ENCODE peak calls at places on chromosomes 16 and 17, in five cellular contexts. D, W, H, L and O are unnamed samples.

GRCh38 chr17:38465420-38466345 is 37.4 kb downstream of the ARHGAP23 start:
- DNase-seq in L (peak), D (no peak), H (no peak), W (no peak), O (no peak)

GRCh38 chr16:3745751-3746355 is 28.5 kb upstream of the TRAP1 start:
- DNase-seq in H (no peak), D (no peak), W (peak), L (peak), O (no peak)

GRCh38 chr16:49620158-49620867 is 235.6 kb downstream of the ZNF423 start:
- DNase-seq in D (peak), H (no peak), L (peak), W (no peak), O (no peak)

GRCh38 chr17:67198131-67198530 is 46.9 kb downstream of the HELZ start:
- DNase-seq in L (no peak), W (no peak), H (no peak), D (no peak), O (no peak)

GRCh38 chr17:17754719-17755686 is 73.7 kb downstream of the RAI1 start:
- DNase-seq in D (no peak), L (no peak), W (no peak), H (no peak), O (no peak)

GRCh38 chr16:72645526-72645925 is 402.4 kb downstream of the ZFHX3 start:
- DNase-seq in W (no peak), L (no peak), H (no peak), D (no peak), O (no peak)

GRCh38 chr17:15510361-15510760 is 42.9 kb upstream of the CDRT4 start:
- DNase-seq in W (no peak), L (peak), H (no peak), D (no peak), O (no peak)

GRCh38 chr16:3017806-3018506 is at the start of gene CLDN6:
- DNase-seq in L (no peak), H (peak), D (peak), W (peak), O (peak)

GRCh38 chr17:64020068-64020766 is at the start of gene ICAM2:
- DNase-seq in H (no peak), L (no peak), D (no peak), W (no peak), O (no peak)

GRCh38 chr16:49183911-49184310 is 97.7 kb downstream of the CBLN1 start:
- DNase-seq in D (peak), H (peak), L (no peak), W (peak), O (peak)

GRCh38 chr16:1645914-1646525 is 32.1 kb upstream of the JPT2 start:
- DNase-seq in D (no peak), L (peak), H (no peak), W (no peak), O (peak)

GRCh38 chr17:6159541-6160187 is 89.5 kb downstream of the WSCD1 start:
- DNase-seq in H (no peak), W (no peak), L (no peak), D (peak), O (no peak)

GRCh38 chr17:78667091-78667490 is 89.9 kb upstream of the DNAH17 start:
- DNase-seq in H (no peak), W (no peak), L (no peak), D (no peak), O (no peak)

GRCh38 chr17:78664476-78665384 is 87.5 kb upstream of the DNAH17 start:
- DNase-seq in L (peak), D (no peak), W (no peak), H (no peak), O (no peak)

GRCh38 chr17:78667741-78668640 is 90.8 kb upstream of the DNAH17 start:
- DNase-seq in H (no peak), L (no peak), W (no peak), D (no peak), O (no peak)

GRCh38 chr17:78665952-78666920 is 89.0 kb upstream of the DNAH17 start:
- DNase-seq in W (no peak), L (no peak), D (no peak), H (no peak), O (no peak)

DNA sequence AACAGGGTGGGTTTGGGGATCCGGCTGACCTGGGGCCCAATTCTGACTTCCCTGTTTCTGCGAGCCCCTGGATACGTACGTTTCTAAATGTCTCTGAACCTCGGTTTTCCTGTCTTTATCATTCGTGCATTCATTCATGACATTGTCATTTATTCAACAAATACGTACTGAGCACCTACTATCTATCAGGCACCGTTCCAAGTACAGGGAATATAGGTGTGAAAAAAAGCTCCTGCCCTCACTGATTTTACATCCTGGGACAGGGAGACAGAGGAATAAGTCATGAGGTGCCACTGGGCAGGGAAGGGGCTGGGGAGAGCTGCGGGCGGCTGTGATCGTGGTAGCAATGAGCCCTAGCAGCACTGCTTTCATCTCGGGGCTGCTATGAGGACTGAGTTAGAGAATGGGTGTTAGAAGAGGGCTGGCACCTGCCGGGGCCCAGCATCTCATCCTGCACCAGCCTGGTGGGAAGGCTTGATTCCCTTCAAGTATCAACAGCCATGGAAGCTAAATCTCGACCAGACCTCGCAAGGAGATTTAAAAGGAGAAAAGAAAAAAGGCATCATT is 88.3 kb upstream of the DNAH17 start:
- DNase-seq in L (no peak), D (no peak), W (no peak), H (no peak), O (no peak)
- H3K9ac ChIP-seq in L (no peak), D (no peak), W (no peak), H (no peak), O (no peak)

GRCh38 chr16:13936596-13937081 is 16.7 kb downstream of the ERCC4 start:
- DNase-seq in W (no peak), H (no peak), D (no peak), L (peak), O (no peak)

GRCh38 chr16:13937411-13937810 is 17.5 kb downstream of the ERCC4 start:
- DNase-seq in W (no peak), D (no peak), L (no peak), H (no peak), O (no peak)

GRCh38 chr16:13939821-13940220 is 19.9 kb downstream of the ERCC4 start:
- DNase-seq in D (no peak), W (no peak), L (peak), H (no peak), O (no peak)

GRCh38 chr16:13940397-13940933 is 20.5 kb downstream of the ERCC4 start:
- DNase-seq in D (no peak), W (no peak), H (no peak), L (no peak), O (peak)

DNA sequence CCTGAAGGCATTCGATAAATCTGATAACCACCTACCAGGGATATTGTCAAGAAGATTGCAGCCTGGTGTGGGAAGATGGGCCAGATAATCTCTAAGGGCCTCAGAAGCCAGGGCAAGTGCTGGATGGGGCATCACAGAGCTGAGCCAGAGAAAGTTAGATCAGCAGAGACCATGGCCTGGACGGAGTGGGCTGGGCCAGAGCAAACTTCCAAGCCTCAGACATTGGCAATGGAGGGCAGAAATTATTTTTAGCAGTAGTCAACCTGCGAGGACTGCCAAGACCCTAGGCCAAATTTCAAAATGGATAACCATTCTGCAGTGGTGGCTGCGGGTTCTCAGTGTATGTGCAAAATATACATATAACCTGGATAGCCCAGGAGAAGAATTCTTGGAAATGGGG is 18.5 kb downstream of the ERCC4 start:
- DNase-seq in L (no peak), H (no peak), D (no peak), W (no peak), O (no peak)
- H2BK15ac ChIP-seq in L (no peak), H (no peak), D (no peak), W (no peak), O (no peak)

GRCh38 chr17:57443781-57444180 is 187.5 kb downstream of the MSI2 start:
- DNase-seq in H (no peak), L (no peak), D (no peak), W (no peak), O (no peak)

GRCh38 chr17:57442914-57443571 is 186.7 kb downstream of the MSI2 start:
- DNase-seq in L (no peak), H (no peak), W (no peak), D (no peak), O (no peak)

GRCh38 chr17:57442401-57442823 is 186.1 kb downstream of the MSI2 start:
- DNase-seq in L (peak), W (no peak), H (no peak), D (no peak), O (no peak)

GRCh38 chr17:57440522-57441269 is 184.4 kb downstream of the MSI2 start:
- DNase-seq in W (peak), H (peak), L (peak), D (peak), O (peak)

DNA sequence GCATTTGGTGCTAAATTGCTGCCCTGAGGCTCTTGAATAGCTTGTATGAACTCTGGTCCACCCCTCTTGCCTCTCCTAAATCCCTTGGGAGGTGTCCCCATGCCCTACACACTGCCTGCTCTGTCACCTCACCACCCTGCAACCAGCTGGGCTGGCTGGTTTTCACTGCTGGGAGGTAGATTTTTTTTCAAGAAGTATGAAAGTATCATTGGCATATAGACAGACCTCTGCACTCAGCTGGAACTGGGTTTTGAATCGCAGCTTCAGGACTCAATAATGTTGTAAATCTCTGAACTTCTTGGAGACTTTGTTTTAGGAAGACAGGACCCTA is 184.9 kb downstream of the MSI2 start:
- DNase-seq in H (no peak), L (no peak), W (no peak), D (no peak), O (no peak)
- H3K9ac ChIP-seq in H (no peak), L (no peak), W (no peak), D (no peak), O (no peak)

GRCh38 chr17:76140661-76141211 is 309 bp downstream of the FOXJ1 start:
- DNase-seq in L (no peak), W (no peak), H (no peak), D (no peak), O (no peak)

GRCh38 chr17:76139261-76139752 is 1.7 kb downstream of the FOXJ1 start:
- DNase-seq in W (no peak), H (no peak), D (peak), L (no peak), O (no peak)

GRCh38 chr17:76142044-76143041 is 1.3 kb upstream of the FOXJ1 start:
- DNase-seq in W (no peak), H (no peak), L (no peak), D (peak), O (no peak)

GRCh38 chr17:76139801-76140660 is 1.0 kb downstream of the FOXJ1 start:
- DNase-seq in W (no peak), H (no peak), D (peak), L (no peak), O (peak)

DNA sequence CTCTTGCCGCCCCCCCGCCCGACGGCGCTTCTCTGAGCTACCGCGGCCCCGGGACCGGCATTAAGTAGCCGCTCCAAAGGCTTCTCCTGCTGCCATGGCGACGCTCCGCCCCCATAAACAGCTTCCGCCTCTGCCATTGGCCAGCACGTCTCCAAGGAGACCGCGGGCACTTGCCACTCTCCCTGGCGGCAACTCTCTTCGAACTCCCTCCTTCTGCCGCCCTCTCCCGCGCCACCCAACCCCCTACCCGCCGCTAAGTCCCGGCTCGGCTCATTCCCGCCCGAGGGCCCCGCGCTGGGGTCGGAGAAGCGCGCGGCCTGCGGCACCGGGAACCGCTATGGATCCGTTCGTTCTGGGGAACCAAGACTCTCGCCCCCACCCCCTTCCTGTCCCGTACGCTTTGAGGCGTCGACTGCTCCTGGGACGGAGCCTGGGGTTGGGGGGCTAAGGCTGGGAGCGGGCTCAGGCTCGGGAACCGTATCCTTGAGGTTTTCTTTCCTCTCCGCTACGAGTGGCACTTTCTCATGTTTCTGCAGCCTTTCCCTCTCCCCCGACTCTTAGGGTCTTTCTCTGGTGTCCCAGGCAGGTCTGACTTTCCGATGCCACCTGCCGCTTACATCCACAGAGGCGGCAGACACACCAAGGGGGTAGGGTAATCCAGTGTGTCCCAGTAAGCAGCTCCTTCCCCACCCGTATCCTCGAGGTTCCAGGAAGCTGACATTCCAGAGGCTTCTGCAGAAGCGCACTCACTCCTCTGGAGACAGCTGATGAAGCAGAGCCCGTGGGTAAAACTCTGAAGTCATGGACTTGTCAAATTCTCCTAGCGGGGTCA is at the start of gene FOXJ1:
- DNase-seq in D (peak), H (peak), W (peak), L (peak), O (peak)
- H2BK15ac ChIP-seq in D (no peak), H (peak), W (peak), L (no peak), O (no peak)

GRCh38 chr16:11229432-11229831 is 26.6 kb downstream of the SOCS1 start:
- DNase-seq in H (no peak), D (no peak), W (no peak), L (no peak), O (no peak)

GRCh38 chr16:11224894-11225676 is 30.9 kb downstream of the SOCS1 start:
- DNase-seq in W (no peak), D (no peak), H (no peak), L (peak), O (no peak)

GRCh38 chr16:11224096-11224893 is 31.7 kb downstream of the SOCS1 start:
- DNase-seq in H (no peak), D (peak), L (no peak), W (no peak), O (peak)

GRCh38 chr16:11229906-11230305 is 26.1 kb downstream of the SOCS1 start:
- DNase-seq in L (no peak), D (no peak), W (no peak), H (no peak), O (no peak)

DNA sequence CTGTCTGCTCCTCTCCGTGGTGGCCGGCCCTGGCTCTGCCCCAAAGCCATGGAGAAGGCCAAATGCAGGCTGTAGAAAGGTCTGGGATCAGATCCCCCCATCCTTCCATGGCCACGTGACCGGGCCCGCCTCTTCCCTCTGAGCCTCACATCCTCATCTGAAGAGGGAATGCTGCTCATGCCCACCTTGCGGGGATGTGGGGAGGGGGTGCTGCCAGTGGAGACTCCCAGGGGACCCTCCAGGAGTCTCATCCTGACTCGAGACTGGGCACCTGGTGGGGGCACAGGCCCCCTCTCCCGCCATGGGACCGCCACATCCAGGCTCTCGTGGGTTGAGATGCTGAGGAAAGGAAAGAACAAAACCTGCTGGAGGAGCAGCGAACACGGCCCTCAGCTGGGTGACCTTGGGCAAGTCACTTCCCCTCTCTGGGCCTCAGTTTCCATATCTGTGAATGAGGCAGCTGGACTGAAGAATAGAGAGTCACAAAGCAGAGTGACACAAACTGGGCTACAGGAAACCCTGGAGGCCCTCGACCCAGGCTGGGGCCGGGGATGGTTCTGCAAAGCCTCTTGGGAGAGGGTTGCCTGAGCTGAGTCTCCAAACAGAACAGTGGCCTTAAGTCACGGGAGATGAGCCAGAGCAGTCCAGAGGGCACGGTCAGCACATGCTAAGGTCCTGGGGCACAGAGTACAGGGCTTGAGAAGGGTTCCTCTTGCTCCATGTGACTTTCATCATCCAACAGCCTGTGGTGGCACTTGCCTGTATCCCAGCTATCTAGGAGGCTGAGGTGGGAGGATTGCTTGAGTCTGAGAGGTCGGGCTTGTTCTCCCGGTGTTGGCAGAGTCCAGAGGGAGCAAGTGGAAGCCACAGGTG is 30.1 kb downstream of the SOCS1 start:
- DNase-seq in H (no peak), D (no peak), W (no peak), L (no peak), O (no peak)
- H3K9ac ChIP-seq in H (no peak), D (no peak), W (no peak), L (no peak), O (no peak)

GRCh38 chr17:48596735-48597491 is 3.3 kb upstream of the HOXB5 start:
- DNase-seq in H (no peak), W (no peak), L (peak), D (peak), O (no peak)
- H2BK15ac ChIP-seq in H (no peak), W (no peak), L (peak), D (no peak), O (no peak)

GRCh38 chr16:27234171-27234570 is 30.8 kb downstream of the KDM8 start:
- DNase-seq in H (no peak), L (no peak), D (no peak), W (no peak), O (no peak)
- H3K9ac ChIP-seq in H (no peak), L (peak), D (no peak), W (no peak), O (no peak)

GRCh38 chr17:74872313-74873035 is at the start of gene FDXR:
- DNase-seq in W (no peak), D (no peak), L (peak), H (no peak), O (no peak)
- H2BK15ac ChIP-seq in W (peak), D (no peak), L (peak), H (no peak), O (no peak)

DNA sequence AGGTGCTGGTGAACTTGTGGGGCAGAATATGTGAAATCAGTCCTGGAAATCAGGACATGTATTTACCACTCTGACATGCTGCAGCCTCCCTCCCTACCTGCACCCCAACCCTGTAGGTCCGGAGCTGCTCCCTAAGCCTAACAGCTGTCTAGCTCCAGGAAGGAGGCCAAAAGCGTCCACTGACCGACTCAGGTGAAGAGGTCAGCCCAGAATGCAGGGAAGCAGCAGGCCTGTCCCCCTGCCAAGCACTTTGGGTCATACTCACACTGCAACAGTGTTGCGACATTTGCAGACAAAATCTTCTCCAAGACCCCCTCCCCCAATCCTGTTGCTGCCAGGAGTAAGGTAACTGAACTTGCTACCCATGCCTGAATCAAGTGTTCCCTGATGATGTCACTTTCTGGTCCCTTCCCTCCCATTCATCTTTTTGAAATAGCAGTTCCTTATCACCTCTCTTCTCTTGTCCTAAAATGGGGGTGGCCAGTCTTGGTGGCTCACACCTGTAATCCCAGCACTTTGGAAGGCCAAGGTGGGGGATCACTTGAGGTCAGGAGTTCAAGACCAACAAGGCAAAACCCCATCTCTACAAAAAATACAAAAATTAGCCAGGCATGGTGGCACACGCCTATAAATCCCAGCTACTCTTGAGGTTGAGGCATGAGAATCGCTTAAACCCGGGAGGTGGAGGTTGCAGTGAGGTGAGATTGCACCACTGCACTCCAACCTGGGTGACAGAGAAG is 1.3 kb upstream of the ACLY start:
- DNase-seq in H (no peak), D (peak), W (no peak), L (peak), O (peak)
- H3K9ac ChIP-seq in H (peak), D (peak), W (no peak), L (no peak), O (peak)